ENCODE peak calls at places on chromosomes 12 and 14, in eight cellular contexts. W is GM19239; S is brain microvascular endothelial cell; K is AG10803; M is MCF 10A; O is adipocyte; B is activated naive CD8-positive, alpha-beta T cell treated with anti-CD3 and anti-CD28 coated beads, Interleukin-2, amount 50 U/mL, for 16 hours; J is NCI-H1694 treated with DMSO at 0.1 percent for 48 hours. P is an unnamed sample.

GRCh38 chr12:110744697-110745264 is 2.1 kb upstream of the PPP1CC start:
- DNase-seq in K (no peak), S (no peak), B (no peak), W (no peak), O (peak), J (no peak), M (peak), P (no peak)

GRCh38 chr14:89388853-89389252 is 28.2 kb downstream of the FOXN3 start:
- DNase-seq in S (no peak), O (peak), K (no peak), J (peak), B (no peak), M (peak), W (no peak), P (peak)

GRCh38 chr12:85283560-85283959 is 3.5 kb downstream of the ALX1 start:
- DNase-seq in S (no peak), J (no peak), O (no peak), W (no peak), B (no peak), K (no peak), M (no peak), P (no peak)

GRCh38 chr12:56190695-56191155 is 1.4 kb upstream of the SMARCC2 start:
- DNase-seq in J (no peak), K (peak), W (no peak), B (no peak), O (peak), M (peak), S (no peak), P (no peak)

GRCh38 chr12:224330-224729 is 10.4 kb upstream of the SLC6A12 start:
- DNase-seq in B (no peak), O (no peak), M (no peak), W (no peak), K (no peak), S (no peak), J (no peak), P (no peak)

GRCh38 chr12:69630191-69630590 is 19.5 kb upstream of the LRRC10 start:
- DNase-seq in W (no peak), M (peak), J (no peak), B (no peak), O (no peak), S (no peak), K (peak), P (no peak)

GRCh38 chr14:65373011-65373670 is 39.4 kb upstream of the FUT8 start:
- DNase-seq in M (no peak), S (no peak), W (no peak), J (no peak), K (no peak), O (no peak), B (no peak), P (no peak)

GRCh38 chr12:108734200-108734906 is 3.0 kb upstream of the CORO1C start:
- DNase-seq in J (no peak), K (peak), O (peak), M (peak), W (no peak), B (no peak), S (peak), P (peak)

GRCh38 chr14:75425443-75425842 is 2.4 kb upstream of the JDP2 start:
- DNase-seq in S (no peak), J (no peak), O (no peak), W (no peak), M (no peak), B (no peak), K (no peak), P (no peak)

GRCh38 chr12:39626033-39626814 is 6.6 kb upstream of the ABCD2 start:
- DNase-seq in O (no peak), J (no peak), W (no peak), S (no peak), B (no peak), M (no peak), K (no peak), P (no peak)

GRCh38 chr12:129080413-129080812 is 227.1 kb downstream of the GLT1D1 start:
- DNase-seq in O (no peak), S (no peak), M (no peak), B (no peak), K (no peak), J (no peak), W (no peak), P (no peak)

GRCh38 chr12:82383930-82384513 is 25.7 kb downstream of the METTL25 start:
- DNase-seq in B (no peak), J (peak), O (peak), S (peak), W (no peak), K (peak), M (peak), P (no peak)

GRCh38 chr14:63282997-63283396 is 35.7 kb downstream of the GPHB5 start:
- DNase-seq in J (no peak), B (no peak), O (no peak), S (no peak), M (no peak), K (no peak), W (no peak), P (no peak)

GRCh38 chr14:72830786-72831583 is 62.9 kb downstream of the DPF3 start:
- DNase-seq in K (no peak), O (no peak), B (no peak), W (no peak), J (no peak), M (no peak), S (no peak), P (peak)

GRCh38 chr14:63542231-63542999 is 762 bp downstream of the PPP2R5E start:
- DNase-seq in B (no peak), J (no peak), W (no peak), K (peak), M (peak), S (no peak), O (peak), P (peak)

GRCh38 chr12:110578522-110579238 is 4.4 kb downstream of the PPTC7 start:
- DNase-seq in B (no peak), S (no peak), W (no peak), O (no peak), M (no peak), J (no peak), K (no peak), P (no peak)

GRCh38 chr12:48981757-48982157 is 3.6 kb downstream of the WNT1 start:
- DNase-seq in K (no peak), W (no peak), J (no peak), S (no peak), M (no peak), O (no peak), B (no peak), P (no peak)

GRCh38 chr12:109767456-109767855 is 53.8 kb downstream of the FAM222A start:
- DNase-seq in O (no peak), W (no peak), S (no peak), K (no peak), B (no peak), M (no peak), J (no peak), P (no peak)